ENCODE peak calls at places on chromosomes 4 and X, in six cellular contexts. M is AG09309, K is LNCaP clone FGC, X is OCI-LY7, A is fibroblast of lung, Z is left ventricle myocardium inferior. C is an unnamed sample.

GRCh38 chrX:105821471-105822081 is 763 bp upstream of the NRK start:
- DNase-seq in K (no peak), M (no peak), Z (no peak), X (no peak), A (peak), C (no peak)

GRCh38 chr4:3263053-3263958 is 14.3 kb downstream of the MSANTD1 start:
- DNase-seq in K (no peak), Z (no peak), A (no peak), X (no peak), M (no peak), C (no peak)

GRCh38 chr4:185671041-185671440 is 135.7 kb upstream of the PDLIM3 start:
- DNase-seq in A (no peak), X (no peak), Z (no peak), K (no peak), M (no peak), C (no peak)

GRCh38 chr4:185700635-185701034 is 111.4 kb downstream of the SORBS2 start:
- DNase-seq in Z (no peak), A (no peak), K (no peak), X (no peak), M (no peak), C (no peak)

GRCh38 chrX:50430917-50431316 is 39.7 kb downstream of the DGKK start:
- DNase-seq in A (no peak), Z (no peak), K (no peak), X (no peak), M (no peak), C (no peak)

GRCh38 chr4:28518781-28519180 is 1658.1 kb downstream of the STIM2 start:
- DNase-seq in M (no peak), X (no peak), K (no peak), Z (no peak), A (peak), C (no peak)

GRCh38 chr4:26140150-26140898 is 180.5 kb upstream of the RBPJ start:
- DNase-seq in M (peak), A (peak), X (no peak), Z (no peak), K (peak), C (peak)

GRCh38 chrX:48741834-48742233 is 19.7 kb upstream of the GLOD5 start:
- DNase-seq in K (no peak), M (no peak), A (no peak), X (no peak), Z (no peak), C (no peak)

GRCh38 chrX:45505214-45505613 is 304.5 kb upstream of the DIPK2B start:
- DNase-seq in X (no peak), M (no peak), K (no peak), Z (no peak), A (peak), C (no peak)

GRCh38 chrX:2614911-2615310 is 76.2 kb upstream of the CD99 start:
- DNase-seq in K (no peak), Z (no peak), X (no peak), M (peak), A (peak), C (peak)

GRCh38 chr4:86935499-86935832 is 655 bp downstream of the AFF1 start:
- DNase-seq in K (no peak), X (no peak), A (no peak), M (no peak), Z (no peak), C (no peak)

GRCh38 chrX:101462892-101463291 is 22.4 kb upstream of the ARMCX4 start:
- DNase-seq in X (peak), M (no peak), Z (no peak), K (no peak), A (peak), C (no peak)

GRCh38 chr4:15423285-15423711 is 4.5 kb upstream of the C1QTNF7 start:
- DNase-seq in M (no peak), Z (no peak), X (no peak), K (no peak), A (no peak), C (no peak)

GRCh38 chrX:2862404-2862803 is 33.7 kb downstream of the GYG2 start:
- DNase-seq in Z (no peak), K (no peak), X (no peak), M (no peak), A (no peak), C (no peak)

GRCh38 chrX:40543661-40544328 is 37.0 kb upstream of the ATP6AP2 start:
- DNase-seq in Z (no peak), K (peak), A (peak), X (peak), M (no peak), C (no peak)

GRCh38 chrX:112642349-112642748 is 37.4 kb downstream of the LHFPL1 start:
- DNase-seq in A (peak), X (peak), Z (no peak), M (peak), K (peak), C (no peak)

GRCh38 chr4:78149737-78150136 is 92.6 kb downstream of the FRAS1 start:
- DNase-seq in Z (no peak), A (no peak), X (no peak), M (no peak), K (no peak), C (no peak)

GRCh38 chr4:8478801-8479744 is 38.5 kb downstream of the TRMT44 start:
- DNase-seq in K (no peak), Z (no peak), M (no peak), A (no peak), X (no peak), C (no peak)

GRCh38 chrX:49228185-49228584 is 5.0 kb downstream of the CACNA1F start:
- DNase-seq in A (no peak), X (no peak), M (no peak), K (no peak), Z (no peak), C (no peak)

GRCh38 chr4:101232074-101232776 is 115.1 kb downstream of the PPP3CA start:
- DNase-seq in M (no peak), A (peak), Z (no peak), X (no peak), K (no peak), C (peak)

GRCh38 chr4:74447636-74448233 is 2.8 kb downstream of the AREG start:
- DNase-seq in A (no peak), Z (no peak), M (no peak), K (no peak), X (no peak), C (no peak)

GRCh38 chr4:4761128-4761991 is 98.1 kb upstream of the MSX1 start:
- DNase-seq in A (no peak), X (peak), Z (no peak), M (no peak), K (no peak), C (no peak)

GRCh38 chr4:182826391-182826790 is 90.8 kb downstream of the DCTD start:
- DNase-seq in A (no peak), M (no peak), K (no peak), Z (no peak), X (peak), C (no peak)

GRCh38 chrX:64093761-64094160 is 111.7 kb downstream of the AMER1 start:
- DNase-seq in Z (no peak), M (no peak), A (no peak), X (peak), K (no peak), C (no peak)

GRCh38 chr4:172573899-172574298 is 594.7 kb upstream of the GALNT7 start:
- DNase-seq in A (no peak), M (no peak), Z (no peak), X (peak), K (no peak), C (no peak)

GRCh38 chrX:3052864-3053263 is 11.6 kb downstream of the ARSF start:
- DNase-seq in A (no peak), K (no peak), Z (no peak), X (no peak), M (no peak), C (no peak)

GRCh38 chr4:182715548-182715947 is 201.6 kb downstream of the DCTD start:
- DNase-seq in X (no peak), K (no peak), Z (no peak), A (no peak), M (no peak), C (no peak)

GRCh38 chr4:139214039-139214534 is 37.1 kb upstream of the ELF2 start:
- DNase-seq in K (peak), X (peak), M (no peak), A (no peak), Z (peak), C (no peak)

GRCh38 chr4:140047017-140047640 is 106.9 kb downstream of the MAML3 start:
- DNase-seq in Z (peak), A (peak), X (no peak), M (no peak), K (peak), C (no peak)

GRCh38 chr4:165326831-165327210 is 648 bp upstream of the MSMO1 start:
- DNase-seq in A (no peak), Z (no peak), K (no peak), M (no peak), X (peak), C (no peak)

GRCh38 chrX:108735680-108736508 is 469 bp downstream of the IRS4 start:
- DNase-seq in Z (no peak), A (peak), M (no peak), K (no peak), X (no peak), C (no peak)

GRCh38 chr4:173934933-173935620 is 348.4 kb downstream of the FBXO8 start:
- DNase-seq in M (no peak), K (no peak), X (no peak), A (no peak), Z (no peak), C (no peak)

GRCh38 chr4:152045781-152046571 is 285.2 kb upstream of the GATB start:
- DNase-seq in K (no peak), X (no peak), Z (no peak), A (peak), M (no peak), C (no peak)

GRCh38 chrX:93585661-93586060 is 87.7 kb downstream of the NAP1L3 start:
- DNase-seq in M (no peak), Z (no peak), X (no peak), K (no peak), A (no peak), C (no peak)

GRCh38 chrX:146259207-146259606 is 441.6 kb downstream of the SLITRK2 start:
- DNase-seq in Z (no peak), A (no peak), M (no peak), X (no peak), K (no peak), C (no peak)
- H3K4me3 ChIP-seq in Z (no peak), A (no peak), M (no peak), X (no peak), K (no peak), C (no peak)

DNA sequence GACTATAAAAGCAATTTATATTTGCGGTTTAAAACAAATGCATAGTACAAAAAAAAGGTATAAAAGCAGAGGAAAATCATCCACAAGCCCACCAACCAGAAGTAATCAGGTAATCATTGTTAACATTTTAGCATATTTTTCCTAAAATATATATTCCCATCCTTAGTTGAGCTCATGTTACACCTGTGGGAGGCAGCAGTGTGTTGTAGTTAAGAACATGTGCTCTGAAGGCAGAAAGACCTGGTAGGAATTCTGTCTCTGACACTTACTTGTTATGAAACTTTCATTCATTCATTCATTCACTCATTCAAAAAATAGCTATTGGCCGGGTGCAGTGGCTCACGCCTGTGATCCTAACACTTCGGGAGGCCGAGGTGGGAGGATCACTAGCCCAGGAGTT is 15.4 kb upstream of the CDKL5 start:
- DNase-seq in A (peak), X (no peak), M (no peak), K (peak), Z (no peak), C (no peak)
- TF ChIP-seq CTCF in A (peak), X (peak), M (peak), K (peak), Z (peak), C (peak)

GRCh38 chr4:105896984-105897760 is 1.9 kb downstream of the NPNT start:
- DNase-seq in K (no peak), A (no peak), X (no peak), Z (no peak), M (no peak), C (no peak)
- H3K4me3 ChIP-seq in K (no peak), A (no peak), X (no peak), Z (peak), M (no peak), C (no peak)

DNA sequence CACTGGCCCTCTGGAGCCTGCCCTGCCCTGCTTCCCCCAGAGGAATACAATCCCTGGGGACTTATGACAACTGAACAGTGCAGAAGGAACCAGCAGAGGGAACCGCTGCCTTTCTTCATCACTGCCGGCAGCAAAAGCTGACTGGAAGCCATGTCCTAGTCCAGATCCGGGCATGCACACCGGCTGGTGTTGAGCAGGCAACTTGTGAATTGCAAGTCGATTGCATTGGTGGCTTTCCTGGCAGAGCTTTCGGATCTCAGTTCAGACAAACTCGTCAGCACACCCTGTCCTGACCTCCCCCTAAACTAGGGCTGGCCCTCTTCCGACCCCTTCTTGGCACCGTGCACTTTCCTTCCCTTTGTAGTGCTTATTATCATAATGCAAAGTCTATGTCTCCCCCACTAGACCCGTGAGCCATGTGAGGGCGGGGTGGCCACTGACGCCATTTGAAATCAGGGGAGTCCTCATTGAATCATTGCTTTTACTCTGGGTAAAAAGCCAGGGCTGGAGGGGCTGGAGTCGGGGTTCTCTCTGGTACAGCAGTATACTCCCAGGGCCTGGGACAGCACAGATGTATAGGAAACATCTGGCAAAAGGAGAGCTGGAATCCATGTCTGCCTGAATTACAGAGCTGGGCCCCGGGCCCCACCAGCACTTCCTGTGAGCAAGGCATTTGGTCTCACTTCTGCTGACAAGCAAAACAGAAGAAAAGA is 1.8 kb downstream of the ARHGAP4 start:
- DNase-seq in M (no peak), X (peak), A (peak), Z (no peak), K (no peak), C (no peak)
- TF ChIP-seq CTCF in M (peak), X (peak), A (peak), Z (peak), K (peak), C (peak)

DNA sequence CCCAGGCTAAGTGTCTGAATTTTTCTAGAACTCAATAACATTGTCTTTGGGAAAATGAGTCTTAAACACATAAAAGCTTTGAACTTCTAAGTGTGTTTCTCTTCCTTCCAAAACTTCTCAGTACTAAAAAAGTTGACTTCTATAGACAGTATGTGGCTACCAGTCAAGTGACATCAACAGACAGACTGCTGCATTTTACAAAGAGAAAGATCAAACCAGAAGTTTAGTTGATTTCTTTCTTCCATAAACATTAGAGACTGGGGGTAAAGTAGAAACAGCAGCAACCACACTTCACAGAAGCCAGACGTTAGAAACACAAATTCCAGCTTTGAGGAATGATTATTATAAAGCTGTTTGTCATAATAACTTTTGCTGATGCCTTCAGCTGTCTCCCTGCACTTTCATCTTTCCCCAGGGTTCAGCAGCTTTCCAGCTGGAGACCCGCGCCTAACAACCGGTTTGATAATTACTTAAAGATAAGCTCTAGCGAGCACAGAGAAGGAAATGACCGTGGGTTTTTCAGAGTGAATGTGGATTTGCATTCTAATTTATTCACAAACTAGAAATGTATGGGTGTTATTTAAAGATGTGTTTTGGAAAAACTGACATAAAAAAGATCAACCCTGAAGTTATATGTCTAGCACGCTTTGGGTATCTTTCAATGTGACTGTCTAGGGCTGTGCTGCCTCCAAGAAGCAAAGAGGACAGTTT is 15.2 kb upstream of the ENAM start:
- DNase-seq in K (no peak), Z (no peak), X (peak), M (no peak), A (no peak), C (no peak)
- H3K4me3 ChIP-seq in K (no peak), Z (peak), X (peak), M (no peak), A (peak), C (no peak)

GRCh38 chrX:136306182-136306581 is 5.4 kb downstream of the ADGRG4 start:
- DNase-seq in M (no peak), K (no peak), Z (no peak), X (no peak), A (no peak), C (no peak)

GRCh38 chrX:136303041-136303440 is 2.3 kb downstream of the ADGRG4 start:
- DNase-seq in K (no peak), X (no peak), M (no peak), Z (no peak), A (no peak), C (no peak)

GRCh38 chrX:136307471-136307870 is 6.7 kb downstream of the ADGRG4 start:
- DNase-seq in Z (no peak), X (no peak), K (no peak), A (no peak), M (no peak), C (no peak)

GRCh38 chrX:136310411-136310810 is 9.6 kb downstream of the ADGRG4 start:
- DNase-seq in A (peak), Z (no peak), K (no peak), M (no peak), X (no peak), C (no peak)

GRCh38 chrX:136304493-136304892 is 3.7 kb downstream of the ADGRG4 start:
- DNase-seq in M (no peak), A (no peak), Z (no peak), K (no peak), X (no peak), C (no peak)
- TF ChIP-seq CTCF in M (no peak), A (no peak), Z (no peak), K (no peak), X (peak), C (no peak)